ENCODE peak calls at places on chromosomes 11 and 22, in four cellular contexts. D is neuronal stem cell, V is H1, K is IMR-90. P is an unnamed sample.

GRCh38 chr11:87352759-87353707 is 315.3 kb downstream of the TMEM135 start:
- DNase-seq in D (peak), V (peak), K (peak), P (peak)

GRCh38 chr22:41813726-41814410 is 13.4 kb downstream of the CCDC134 start:
- DNase-seq in D (no peak), V (no peak), K (no peak), P (no peak)

GRCh38 chr11:88280673-88281316 is 56.7 kb downstream of the CTSC start:
- DNase-seq in D (no peak), V (no peak), K (no peak), P (no peak)

GRCh38 chr22:46592390-46592872 is 27.8 kb upstream of the GRAMD4 start:
- DNase-seq in D (no peak), V (no peak), K (peak), P (peak)

GRCh38 chr11:35112056-35112845 is 26.7 kb upstream of the CD44 start:
- DNase-seq in D (no peak), V (no peak), K (peak), P (no peak)

GRCh38 chr11:45394294-45395085 is 108.3 kb upstream of the SYT13 start:
- DNase-seq in D (no peak), V (no peak), K (no peak), P (no peak)

GRCh38 chr11:1936072-1936780 is 10.9 kb upstream of the MRPL23 start:
- DNase-seq in D (no peak), V (peak), K (no peak), P (no peak)

GRCh38 chr11:110182886-110183285 is 89.7 kb downstream of the ZC3H12C start:
- DNase-seq in D (no peak), V (no peak), K (peak), P (no peak)

GRCh38 chr11:118526688-118527087 is 586 bp upstream of the TTC36 start:
- DNase-seq in D (no peak), V (no peak), K (no peak), P (no peak)

GRCh38 chr22:43891360-43892182 is at the start of gene PNPLA5:
- DNase-seq in D (no peak), V (peak), K (peak), P (peak)

GRCh38 chr22:45892681-45893461 is 84.1 kb downstream of the WNT7B start:
- DNase-seq in D (no peak), V (no peak), K (no peak), P (no peak)

GRCh38 chr11:116696381-116696941 is 76.3 kb downstream of the BUD13 start:
- DNase-seq in D (no peak), V (peak), K (no peak), P (peak)

GRCh38 chr22:42361523-42361922 is 70.7 kb downstream of the NFAM1 start:
- DNase-seq in D (no peak), V (no peak), K (no peak), P (no peak)

GRCh38 chr22:17172172-17172833 is 13.2 kb upstream of the HDHD5 start:
- DNase-seq in D (no peak), V (no peak), K (no peak), P (no peak)

GRCh38 chr11:7246179-7246578 is 5.5 kb upstream of the SYT9 start:
- DNase-seq in D (no peak), V (no peak), K (no peak), P (no peak)

GRCh38 chr11:22920939-22921565 is 60.8 kb upstream of the CCDC179 start:
- DNase-seq in D (peak), V (no peak), K (peak), P (peak)

GRCh38 chr11:66081505-66081904 is 11.4 kb downstream of the PACS1 start:
- DNase-seq in D (no peak), V (no peak), K (no peak), P (no peak)

GRCh38 chr22:21972293-21972779 is 10.3 kb downstream of the TOP3B start:
- DNase-seq in D (no peak), V (peak), K (peak), P (peak)

GRCh38 chr11:101096036-101096704 is 33.4 kb downstream of the PGR start:
- DNase-seq in D (no peak), V (no peak), K (no peak), P (no peak)

GRCh38 chr22:34845391-34845790 is 220.6 kb upstream of the ISX start:
- DNase-seq in D (no peak), V (no peak), K (no peak), P (no peak)

GRCh38 chr11:112773256-112773655 is 188.0 kb upstream of the NCAM1 start:
- DNase-seq in D (no peak), V (no peak), K (no peak), P (no peak)

GRCh38 chr11:94107363-94107762 is 21.3 kb upstream of the PANX1 start:
- DNase-seq in D (no peak), V (no peak), K (no peak), P (no peak)

GRCh38 chr11:89660234-89660633 is 49.9 kb upstream of the TRIM77 start:
- DNase-seq in D (no peak), V (no peak), K (no peak), P (peak)

GRCh38 chr22:37819100-37819433 is 4.1 kb upstream of the GALR3 start:
- DNase-seq in D (no peak), V (no peak), K (no peak), P (peak)

GRCh38 chr22:32850591-32851517 is 49.3 kb downstream of the TIMP3 start:
- DNase-seq in D (no peak), V (no peak), K (no peak), P (no peak)

GRCh38 chr22:41822289-41823057 is 10.4 kb upstream of the SREBF2 start:
- DNase-seq in D (no peak), V (no peak), K (peak), P (peak)

GRCh38 chr11:125370561-125371389 is 125.3 kb downstream of the FEZ1 start:
- DNase-seq in D (no peak), V (peak), K (no peak), P (peak)

GRCh38 chr11:109785714-109786113 is 307.5 kb upstream of the ZC3H12C start:
- DNase-seq in D (no peak), V (no peak), K (peak), P (no peak)

GRCh38 chr11:110425751-110426545 is 3.8 kb upstream of the FDX1 start:
- DNase-seq in D (no peak), V (no peak), K (peak), P (no peak)

GRCh38 chr11:1854949-1855885 is 2.3 kb downstream of the LSP1 start:
- DNase-seq in D (no peak), V (no peak), K (no peak), P (no peak)

GRCh38 chr22:47051435-47052175 is 289.2 kb downstream of the TBC1D22A start:
- DNase-seq in D (no peak), V (no peak), K (no peak), P (no peak)

GRCh38 chr11:130160460-130161090 is 993 bp downstream of the ST14 start:
- DNase-seq in D (no peak), V (peak), K (no peak), P (peak)

GRCh38 chr11:100630898-100631297 is 56.2 kb upstream of the ARHGAP42 start:
- DNase-seq in D (no peak), V (no peak), K (peak), P (no peak)

DNA sequence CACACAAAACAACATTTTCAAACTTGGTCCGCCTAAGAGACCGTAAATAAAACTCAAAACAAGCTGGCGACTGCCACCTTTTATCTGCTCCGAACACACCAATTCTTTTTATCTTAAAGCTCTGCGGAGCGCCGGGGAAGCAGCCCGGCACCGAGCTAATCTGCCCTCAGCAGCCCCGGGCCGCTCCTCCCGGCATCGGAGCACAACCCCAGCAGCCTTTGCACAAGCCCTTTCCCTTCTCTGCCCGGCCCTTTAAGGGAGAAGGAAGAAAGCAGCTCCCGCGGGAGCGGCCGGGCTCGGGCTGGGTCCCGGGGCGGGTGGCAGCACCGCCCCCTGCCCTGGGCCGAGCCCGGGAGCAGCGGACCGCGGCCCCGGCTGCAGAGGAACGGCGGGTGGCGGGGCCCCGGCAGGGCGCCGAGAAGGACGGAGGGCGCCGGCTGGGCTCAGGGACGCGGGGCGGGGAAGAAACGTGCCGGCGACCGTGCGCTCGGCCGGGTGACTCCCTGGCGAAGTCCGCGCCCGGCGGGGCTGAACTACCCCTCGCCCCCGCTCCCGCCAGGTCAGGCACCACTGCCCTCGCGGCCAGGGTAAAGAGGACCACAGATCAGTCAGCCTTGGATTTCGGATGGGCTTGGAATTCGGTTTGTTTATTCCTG is 133.5 kb upstream of the C11orf58 start:
- DNase-seq in D (peak), V (peak), K (peak), P (peak)
- H2BK120ac ChIP-seq in D (peak), V (no peak), K (peak), P (no peak)

GRCh38 chr11:115324569-115325432 is 179.4 kb downstream of the CADM1 start:
- DNase-seq in D (peak), V (no peak), K (peak), P (peak)
- H3K4me3 ChIP-seq in D (no peak), V (no peak), K (no peak), P (no peak)

GRCh38 chr22:28702891-28703290 is 23.3 kb upstream of the TTC28 start:
- DNase-seq in D (no peak), V (no peak), K (no peak), P (no peak)

GRCh38 chr22:28710889-28711285 is 30.7 kb downstream of the CHEK2 start:
- DNase-seq in D (no peak), V (no peak), K (peak), P (no peak)

GRCh38 chr22:28703436-28703835 is 23.8 kb upstream of the TTC28 start:
- DNase-seq in D (no peak), V (no peak), K (no peak), P (no peak)

GRCh38 chr22:28710112-28710888 is 30.7 kb upstream of the TTC28 start:
- DNase-seq in D (no peak), V (no peak), K (peak), P (no peak)

DNA sequence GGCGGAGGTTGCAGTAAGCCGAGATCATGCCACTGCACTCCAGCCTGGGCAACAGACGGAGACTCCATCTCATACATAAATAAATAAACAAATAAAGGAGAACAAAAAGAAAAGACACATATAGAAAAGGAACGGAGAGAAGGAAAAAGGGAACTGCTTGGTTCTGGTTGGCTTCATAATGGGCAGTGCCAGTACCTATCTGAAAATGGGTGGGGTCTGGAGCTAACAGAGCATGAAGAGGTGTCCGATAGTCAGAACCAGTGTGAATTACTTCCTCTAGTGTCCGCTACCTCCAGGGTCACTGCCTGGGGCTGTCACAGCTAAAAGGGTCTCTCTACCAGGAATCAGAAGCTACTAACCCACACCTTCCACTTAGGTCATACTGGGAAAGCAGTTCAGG is 27.2 kb upstream of the TTC28 start:
- DNase-seq in D (no peak), V (no peak), K (no peak), P (no peak)
- H2BK120ac ChIP-seq in D (no peak), V (no peak), K (no peak), P (no peak)

DNA sequence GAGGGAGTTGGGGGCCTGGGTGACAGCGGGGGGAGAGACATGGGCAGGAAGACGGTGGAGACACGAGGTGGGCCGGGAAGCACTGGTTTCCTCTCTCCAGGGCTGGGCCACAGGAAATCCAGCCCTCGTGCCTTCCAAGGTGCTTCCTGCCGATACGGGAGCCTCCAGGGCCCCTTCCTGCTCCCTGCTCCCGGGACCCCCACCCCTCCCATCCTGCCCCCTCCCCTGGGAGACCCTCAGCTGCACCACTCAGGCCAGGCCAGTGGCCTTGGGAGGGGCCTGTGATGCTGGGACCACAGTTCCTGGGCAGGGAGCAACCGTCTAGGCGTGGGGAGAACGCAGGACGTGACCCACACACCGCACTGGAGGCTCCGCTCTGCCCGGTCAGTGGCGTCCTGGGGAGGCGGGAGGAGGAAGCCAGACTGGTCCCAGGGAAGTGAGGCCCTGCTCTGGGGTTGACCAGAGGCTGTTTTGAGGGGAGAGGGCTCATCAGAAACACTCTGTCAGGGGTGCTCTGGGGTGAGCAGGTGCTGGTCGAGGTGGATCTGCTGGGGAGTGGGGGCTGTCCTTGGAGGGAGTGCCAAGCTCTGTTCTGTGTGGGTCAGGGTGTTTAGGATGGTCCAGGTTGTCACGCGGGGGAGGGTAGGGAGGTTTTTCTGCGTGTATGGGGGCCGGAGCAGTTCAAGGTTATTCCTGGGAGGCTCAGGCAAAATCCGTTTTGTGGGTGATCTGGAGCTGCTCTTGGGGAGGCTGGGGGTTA is at the start of gene SHANK3:
- DNase-seq in D (no peak), V (no peak), K (no peak), P (no peak)
- H3K4me3 ChIP-seq in D (peak), V (peak), K (peak), P (no peak)

GRCh38 chr11:61294717-61295595 is at the start of gene VWCE:
- DNase-seq in D (peak), V (peak), K (peak), P (peak)

GRCh38 chr11:61297341-61297740 is 2.2 kb upstream of the VWCE start:
- DNase-seq in D (no peak), V (no peak), K (peak), P (no peak)

GRCh38 chr11:61297741-61298140 is 2.6 kb upstream of the VWCE start:
- DNase-seq in D (no peak), V (no peak), K (peak), P (no peak)

GRCh38 chr11:61293869-61294716 is 1.0 kb downstream of the VWCE start:
- DNase-seq in D (peak), V (peak), K (peak), P (peak)

DNA sequence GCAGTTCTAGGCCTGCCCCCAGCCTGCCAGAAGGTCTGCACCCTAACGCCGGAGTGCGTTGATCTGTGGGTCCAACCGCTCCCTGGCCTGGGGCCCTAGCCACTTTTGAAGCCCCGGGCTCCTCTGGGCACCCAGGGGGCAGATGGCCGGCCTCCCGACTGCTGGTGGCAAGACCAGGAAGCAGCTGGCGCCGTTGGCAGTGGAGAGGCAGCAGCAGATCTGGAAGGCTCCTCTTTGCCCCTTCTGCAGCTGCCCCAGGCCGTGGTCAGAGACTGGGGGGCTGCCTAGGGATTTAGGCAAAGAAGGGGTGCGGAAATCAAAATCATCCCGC is 445 bp upstream of the VWCE start:
- DNase-seq in D (no peak), V (no peak), K (no peak), P (no peak)
- H2BK120ac ChIP-seq in D (peak), V (no peak), K (no peak), P (no peak)

GRCh38 chr22:19473578-19473977 is 5.4 kb downstream of the UFD1 start:
- DNase-seq in D (no peak), V (no peak), K (no peak), P (no peak)
- H3K4me3 ChIP-seq in D (no peak), V (no peak), K (no peak), P (no peak)

DNA sequence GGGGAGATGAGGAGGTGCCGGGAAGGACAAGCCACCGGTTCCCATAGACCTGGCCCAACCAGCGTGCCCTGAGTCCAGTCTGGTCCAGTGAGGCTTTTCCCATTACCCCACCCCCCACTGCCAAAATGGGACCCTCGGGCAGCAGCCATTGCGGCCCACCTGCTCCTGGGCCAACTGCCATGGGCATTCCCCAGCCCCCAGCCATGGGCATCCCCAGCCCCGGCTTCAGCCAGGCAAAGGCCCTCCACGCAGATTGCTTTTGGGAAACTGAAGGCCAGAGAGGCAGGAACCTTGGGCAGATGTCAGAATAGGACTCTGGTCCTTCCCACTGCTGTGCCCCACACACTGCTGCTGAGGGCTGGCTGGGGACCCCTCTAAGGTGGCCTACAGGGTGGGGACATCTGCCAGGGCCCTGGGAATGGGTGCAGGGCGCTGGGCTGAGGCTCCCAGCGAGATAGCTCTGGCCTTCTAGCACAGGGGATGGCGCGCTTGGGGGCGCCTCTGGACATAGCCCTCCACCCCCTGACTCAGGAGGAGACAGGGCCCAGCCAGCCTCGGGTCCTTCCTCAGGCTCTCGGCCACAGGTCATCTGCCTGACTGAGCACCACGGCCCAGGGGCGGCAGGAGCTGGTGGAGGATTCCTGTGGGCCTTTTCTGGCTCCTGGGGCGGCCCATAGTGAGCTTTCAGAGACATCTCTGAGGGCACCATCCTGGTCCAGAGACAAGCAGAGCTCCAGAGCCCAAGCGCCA is 4.9 kb downstream of the PIM3 start:
- DNase-seq in D (no peak), V (peak), K (no peak), P (no peak)
- H2BK120ac ChIP-seq in D (no peak), V (no peak), K (no peak), P (no peak)

GRCh38 chr11:96314326-96315050 is 28.5 kb downstream of the MAML2 start:
- DNase-seq in D (no peak), V (no peak), K (peak), P (no peak)

GRCh38 chr11:96313163-96313562 is 29.8 kb downstream of the MAML2 start:
- DNase-seq in D (no peak), V (no peak), K (no peak), P (no peak)

GRCh38 chr11:96316869-96317268 is 26.1 kb downstream of the MAML2 start:
- DNase-seq in D (no peak), V (no peak), K (no peak), P (no peak)

GRCh38 chr11:96317576-96317975 is 25.4 kb downstream of the MAML2 start:
- DNase-seq in D (no peak), V (no peak), K (no peak), P (no peak)

GRCh38 chr11:96315476-96315875 is 27.5 kb downstream of the MAML2 start:
- DNase-seq in D (no peak), V (no peak), K (no peak), P (no peak)
- H3K4me3 ChIP-seq in D (no peak), V (no peak), K (no peak), P (no peak)

DNA sequence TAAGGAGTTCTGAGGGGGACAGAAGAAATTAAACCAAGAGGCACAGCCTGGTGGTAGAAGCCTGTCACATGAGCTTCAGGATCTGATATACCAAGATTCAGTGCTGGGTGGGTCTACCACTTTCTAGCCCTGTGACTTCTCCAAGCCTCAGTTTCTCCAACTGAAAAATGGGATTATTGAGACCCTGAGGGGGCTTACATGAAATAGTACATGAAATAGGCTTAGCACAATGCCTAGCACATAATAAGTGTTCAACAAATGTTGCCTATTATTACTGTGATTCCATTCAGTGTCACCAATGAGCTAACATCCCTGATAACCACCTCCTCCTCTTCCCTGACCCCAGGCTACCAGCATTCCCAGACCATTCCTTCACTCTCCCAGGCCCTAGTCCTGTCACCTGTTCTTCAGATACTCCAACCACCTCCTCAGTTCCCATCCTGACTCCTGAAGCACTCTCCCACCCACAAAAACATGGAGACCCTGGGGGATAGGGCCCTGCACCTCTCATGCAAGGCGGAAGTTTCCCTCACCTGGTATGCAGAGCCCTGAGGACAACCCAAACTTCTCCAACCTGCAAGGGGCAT is 1.8 kb downstream of the TNKS1BP1 start:
- DNase-seq in D (no peak), V (no peak), K (no peak), P (peak)
- H2BK120ac ChIP-seq in D (no peak), V (no peak), K (peak), P (no peak)